ENCODE peak calls at places on chromosomes 7 and 10, in six cellular contexts. C, N, G, H, E and Q are unnamed samples.

GRCh38 chr7:105205592-105206211 is 183.0 kb downstream of the SRPK2 start:
- DNase-seq in C (no peak), N (no peak), G (no peak), H (no peak), E (peak; percentile 14), Q (no peak)

GRCh38 chr10:16999665-17000451 is 129.8 kb downstream of the CUBN start:
- DNase-seq in C (no peak), N (no peak), G (no peak), H (no peak), E (no peak), Q (peak; percentile 61)

GRCh38 chr7:82255706-82256105 is 187.9 kb downstream of the CACNA2D1 start:
- DNase-seq in C (no peak), N (no peak), G (no peak), H (no peak), E (no peak), Q (no peak)

GRCh38 chr10:86599729-86600128 is 54.6 kb upstream of the OPN4 start:
- DNase-seq in C (no peak), N (no peak), G (no peak), H (no peak), E (no peak), Q (no peak)

GRCh38 chr7:112023282-112023681 is 182.9 kb downstream of the DOCK4 start:
- DNase-seq in C (no peak), N (no peak), G (no peak), H (no peak), E (no peak), Q (no peak)

GRCh38 chr10:132544744-132545658 is 7.4 kb downstream of the INPP5A start:
- DNase-seq in C (no peak), N (no peak), G (no peak), H (no peak), E (no peak), Q (peak; percentile 44)

GRCh38 chr7:2524808-2525140 is 5.2 kb downstream of the LFNG start:
- DNase-seq in C (no peak), N (no peak), G (no peak), H (no peak), E (no peak), Q (peak; percentile 13)

GRCh38 chr7:87263537-87263936 is 44.0 kb upstream of the TMEM243 start:
- DNase-seq in C (no peak), N (no peak), G (no peak), H (no peak), E (no peak), Q (no peak)

GRCh38 chr10:3828404-3829192 is 43.6 kb upstream of the KLF6 start:
- DNase-seq in C (no peak), N (no peak), G (no peak), H (no peak), E (peak; percentile 46), Q (no peak)

GRCh38 chr10:84238909-84239308 is 2.4 kb downstream of the LRIT1 start:
- DNase-seq in C (no peak), N (no peak), G (no peak), H (no peak), E (no peak), Q (no peak)

GRCh38 chr7:80634505-80634904 is 3.9 kb upstream of the CD36 start:
- DNase-seq in C (peak; percentile 60), N (no peak), G (no peak), H (no peak), E (no peak), Q (no peak)